ENCODE peak calls at places on chromosomes 1 and 21, in eight cellular contexts. One of them, this sample, is unnamed.

GRCh38 chr1:7018826-7019225 is 233.6 kb downstream of the CAMTA1 start:
- DNase-seq in myocyte: no peak
- DNase-seq in aorta: no peak
- DNase-seq in hippocampal formation: no peak
- DNase-seq in AG08395: no peak
- DNase-seq in D341Med: no peak
- DNase-seq in stimulated activated CD4-positive, alpha-beta T cell treated with anti-CD3 and anti-CD28 coated beads, Interleukin-1b, Interleukin-23, amount 100 ng/mL, for 4 hours: no peak
- DNase-seq in kidney tubule cell: no peak
- DNase-seq in this sample: no peak

GRCh38 chr1:171017431-171017830 is 73.3 kb upstream of the FMO3 start:
- DNase-seq in myocyte: peak; percentile 83
- DNase-seq in aorta: no peak
- DNase-seq in hippocampal formation: no peak
- DNase-seq in AG08395: no peak
- DNase-seq in D341Med: peak; percentile 87
- DNase-seq in stimulated activated CD4-positive, alpha-beta T cell treated with anti-CD3 and anti-CD28 coated beads, Interleukin-1b, Interleukin-23, amount 100 ng/mL, for 4 hours: no peak
- DNase-seq in kidney tubule cell: no peak
- DNase-seq in this sample: no peak

GRCh38 chr1:8873506-8874229 is 4.8 kb downstream of the ENO1 start:
- DNase-seq in myocyte: peak; percentile 98
- DNase-seq in aorta: peak; percentile 95
- DNase-seq in hippocampal formation: peak; percentile 71
- DNase-seq in AG08395: peak; percentile 94
- DNase-seq in D341Med: no peak
- DNase-seq in stimulated activated CD4-positive, alpha-beta T cell treated with anti-CD3 and anti-CD28 coated beads, Interleukin-1b, Interleukin-23, amount 100 ng/mL, for 4 hours: peak; percentile 71
- DNase-seq in kidney tubule cell: peak; percentile 98
- DNase-seq in this sample: no peak

GRCh38 chr1:42730988-42731387 is 9.0 kb downstream of the CLDN19 start:
- DNase-seq in myocyte: no peak
- DNase-seq in aorta: no peak
- DNase-seq in hippocampal formation: no peak
- DNase-seq in AG08395: no peak
- DNase-seq in D341Med: peak; percentile 44
- DNase-seq in stimulated activated CD4-positive, alpha-beta T cell treated with anti-CD3 and anti-CD28 coated beads, Interleukin-1b, Interleukin-23, amount 100 ng/mL, for 4 hours: peak; percentile 40
- DNase-seq in kidney tubule cell: peak; percentile 65
- DNase-seq in this sample: no peak

GRCh38 chr1:101781437-101781836 is 215.3 kb downstream of the OLFM3 start:
- DNase-seq in myocyte: peak; percentile 55
- DNase-seq in aorta: no peak
- DNase-seq in hippocampal formation: no peak
- DNase-seq in AG08395: no peak
- DNase-seq in D341Med: peak; percentile 16
- DNase-seq in stimulated activated CD4-positive, alpha-beta T cell treated with anti-CD3 and anti-CD28 coated beads, Interleukin-1b, Interleukin-23, amount 100 ng/mL, for 4 hours: no peak
- DNase-seq in kidney tubule cell: peak; percentile 12
- DNase-seq in this sample: no peak

GRCh38 chr21:37751268-37751975 is 164.8 kb downstream of the KCNJ6 start:
- DNase-seq in myocyte: no peak
- DNase-seq in aorta: no peak
- DNase-seq in hippocampal formation: no peak
- DNase-seq in AG08395: no peak
- DNase-seq in D341Med: no peak
- DNase-seq in stimulated activated CD4-positive, alpha-beta T cell treated with anti-CD3 and anti-CD28 coated beads, Interleukin-1b, Interleukin-23, amount 100 ng/mL, for 4 hours: no peak
- DNase-seq in kidney tubule cell: no peak
- DNase-seq in this sample: no peak

GRCh38 chr1:29646161-29646775 is 409.9 kb downstream of the PTPRU start:
- DNase-seq in myocyte: peak; percentile 50
- DNase-seq in aorta: peak; percentile 9
- DNase-seq in hippocampal formation: no peak
- DNase-seq in AG08395: no peak
- DNase-seq in D341Med: peak; percentile 5
- DNase-seq in stimulated activated CD4-positive, alpha-beta T cell treated with anti-CD3 and anti-CD28 coated beads, Interleukin-1b, Interleukin-23, amount 100 ng/mL, for 4 hours: no peak
- DNase-seq in kidney tubule cell: no peak
- DNase-seq in this sample: no peak

GRCh38 chr1:99737016-99737415 is 29.4 kb downstream of the FRRS1 start:
- DNase-seq in myocyte: peak; percentile 80
- DNase-seq in aorta: no peak
- DNase-seq in hippocampal formation: peak; percentile 62
- DNase-seq in AG08395: peak; percentile 64
- DNase-seq in D341Med: peak; percentile 71
- DNase-seq in stimulated activated CD4-positive, alpha-beta T cell treated with anti-CD3 and anti-CD28 coated beads, Interleukin-1b, Interleukin-23, amount 100 ng/mL, for 4 hours: no peak
- DNase-seq in kidney tubule cell: peak; percentile 73
- DNase-seq in this sample: no peak

GRCh38 chr1:116529199-116529616 is 41.6 kb downstream of the CD58 start:
- DNase-seq in myocyte: no peak
- DNase-seq in aorta: no peak
- DNase-seq in hippocampal formation: no peak
- DNase-seq in AG08395: peak; percentile 66
- DNase-seq in D341Med: no peak
- DNase-seq in stimulated activated CD4-positive, alpha-beta T cell treated with anti-CD3 and anti-CD28 coated beads, Interleukin-1b, Interleukin-23, amount 100 ng/mL, for 4 hours: no peak
- DNase-seq in kidney tubule cell: peak; percentile 43
- DNase-seq in this sample: no peak

GRCh38 chr1:149963358-149963757 is 26.7 kb upstream of the MTMR11 start:
- DNase-seq in myocyte: no peak
- DNase-seq in aorta: no peak
- DNase-seq in hippocampal formation: no peak
- DNase-seq in AG08395: no peak
- DNase-seq in D341Med: no peak
- DNase-seq in stimulated activated CD4-positive, alpha-beta T cell treated with anti-CD3 and anti-CD28 coated beads, Interleukin-1b, Interleukin-23, amount 100 ng/mL, for 4 hours: no peak
- DNase-seq in kidney tubule cell: no peak
- DNase-seq in this sample: no peak

GRCh38 chr1:207366022-207366421 is 44.5 kb downstream of the CD55 start:
- DNase-seq in myocyte: no peak
- DNase-seq in aorta: no peak
- DNase-seq in hippocampal formation: no peak
- DNase-seq in AG08395: no peak
- DNase-seq in D341Med: no peak
- DNase-seq in stimulated activated CD4-positive, alpha-beta T cell treated with anti-CD3 and anti-CD28 coated beads, Interleukin-1b, Interleukin-23, amount 100 ng/mL, for 4 hours: no peak
- DNase-seq in kidney tubule cell: no peak
- DNase-seq in this sample: no peak